ENCODE peak calls at places on chromosome 11, in five cellular contexts. P is HCT116, U is K562, C is SK-N-SH, B is GM12878. M is an unnamed sample.

GRCh38 chr11:69005631-69006368 is 7.2 kb downstream of the MRGPRF start:
- DNase-seq in P (no peak), U (no peak), C (no peak), B (no peak), M (no peak)

GRCh38 chr11:116808262-116809175 is 14.6 kb downstream of the APOA4 start:
- DNase-seq in P (no peak), U (no peak), C (no peak), B (no peak), M (peak; percentile 98)

GRCh38 chr11:76269247-76269646 is 62.9 kb upstream of the WNT11 start:
- DNase-seq in P (no peak), U (no peak), C (no peak), B (no peak), M (no peak)

GRCh38 chr11:107705027-107705426 is 6.8 kb downstream of the SLN start:
- DNase-seq in P (no peak), U (no peak), C (no peak), B (no peak), M (no peak)

GRCh38 chr11:74474316-74474715 is 7.0 kb upstream of the KCNE3 start:
- DNase-seq in P (no peak), U (no peak), C (no peak), B (no peak), M (no peak)

GRCh38 chr11:118055966-118056365 is 20.9 kb upstream of the TMPRSS4 start:
- DNase-seq in P (no peak), U (no peak), C (no peak), B (no peak), M (no peak)

GRCh38 chr11:13287026-13287425 is 9.4 kb downstream of the BMAL1 start:
- DNase-seq in P (no peak), U (no peak), C (no peak), B (no peak), M (no peak)

GRCh38 chr11:75113049-75113448 is 16.4 kb upstream of the OR2AT4 start:
- DNase-seq in P (no peak), U (no peak), C (no peak), B (no peak), M (no peak)

GRCh38 chr11:116231540-116231939 is 541.2 kb downstream of the BUD13 start:
- DNase-seq in P (no peak), U (no peak), C (no peak), B (no peak), M (no peak)

GRCh38 chr11:129146196-129146595 is 45.9 kb downstream of the ARHGAP32 start:
- DNase-seq in P (no peak), U (no peak), C (no peak), B (no peak), M (no peak)

GRCh38 chr11:27699926-27700350 is 317 bp downstream of the BDNF start:
- DNase-seq in P (no peak), U (no peak), C (no peak), B (no peak), M (no peak)

GRCh38 chr11:60840711-60841430 is 1.0 kb upstream of the CCDC86 start:
- DNase-seq in P (no peak), U (no peak), C (no peak), B (no peak), M (no peak)

GRCh38 chr11:34181254-34181653 is 75.8 kb downstream of the NAT10 start:
- DNase-seq in P (no peak), U (no peak), C (no peak), B (no peak), M (no peak)

GRCh38 chr11:66625041-66625751 is 8.8 kb downstream of the RBM14 start:
- DNase-seq in P (no peak), U (no peak), C (no peak), B (no peak), M (no peak)

GRCh38 chr11:84788220-84788619 is 838.9 kb downstream of the DLG2 start:
- DNase-seq in P (no peak), U (no peak), C (no peak), B (no peak), M (no peak)

DNA sequence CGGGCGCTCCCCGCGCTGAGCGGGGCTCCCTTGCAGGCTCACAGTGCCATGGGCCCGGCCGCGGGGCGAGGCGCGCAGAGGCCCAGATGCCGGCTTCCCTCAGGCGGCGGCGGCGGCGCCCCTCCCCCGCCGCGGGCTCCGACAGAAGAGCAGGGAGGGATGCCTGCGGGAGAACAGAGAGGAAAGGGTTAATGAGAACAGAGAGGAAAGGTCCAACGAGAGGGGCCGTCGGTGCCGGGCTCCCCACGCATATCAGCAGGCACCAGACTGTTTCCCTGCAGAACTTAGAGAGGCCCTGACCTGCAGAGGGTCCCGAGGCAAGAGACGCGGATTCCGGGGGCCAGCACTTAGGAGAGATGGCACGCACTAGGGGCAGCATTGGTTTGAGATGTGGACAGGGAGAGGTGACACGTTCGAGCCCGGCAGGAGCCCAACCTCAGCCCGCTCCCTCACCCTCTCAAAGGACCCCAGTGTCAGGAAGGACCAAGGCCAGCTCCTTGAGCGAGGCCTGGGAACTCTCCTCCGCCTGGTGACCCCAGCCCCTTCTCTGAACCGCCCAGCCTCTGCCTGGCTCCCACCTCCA is 9.1 kb downstream of the NRXN2 start:
- DNase-seq in P (no peak), U (peak; percentile 27), C (no peak), B (no peak), M (no peak)
- TF ChIP-seq ZBTB33 in P (no peak), U (no peak), C (no peak), B (no peak), M (no peak)

GRCh38 chr11:46044601-46045000 is 76.7 kb downstream of the PHF21A start:
- DNase-seq in P (no peak), U (no peak), C (no peak), B (no peak), M (no peak)
- TF ChIP-seq ZBTB33 in P (no peak), U (no peak), C (no peak), B (no peak), M (no peak)

DNA sequence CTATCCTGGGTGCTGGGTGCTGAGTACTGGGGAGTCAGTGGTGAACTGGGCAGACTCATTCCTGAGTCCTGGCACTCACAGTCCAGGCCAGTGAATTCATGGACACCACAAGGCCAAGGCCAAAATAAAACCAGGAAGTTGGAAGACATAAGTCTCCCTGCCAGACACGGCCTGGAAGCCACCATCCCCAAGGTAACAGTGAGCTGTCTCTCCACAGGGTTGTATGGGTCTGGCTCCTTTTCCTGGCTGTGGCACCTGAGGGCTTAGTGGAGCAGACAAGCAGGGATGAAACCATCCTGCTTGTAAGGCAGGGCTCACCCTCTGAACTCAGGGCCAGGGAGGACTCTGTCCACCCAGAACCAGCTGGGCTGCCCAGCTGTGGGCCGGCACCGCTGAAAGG is 54.7 kb upstream of the ALX4 start:
- DNase-seq in P (no peak), U (no peak), C (no peak), B (no peak), M (no peak)
- TF ChIP-seq ZBTB33 in P (no peak), U (no peak), C (no peak), B (no peak), M (no peak)

DNA sequence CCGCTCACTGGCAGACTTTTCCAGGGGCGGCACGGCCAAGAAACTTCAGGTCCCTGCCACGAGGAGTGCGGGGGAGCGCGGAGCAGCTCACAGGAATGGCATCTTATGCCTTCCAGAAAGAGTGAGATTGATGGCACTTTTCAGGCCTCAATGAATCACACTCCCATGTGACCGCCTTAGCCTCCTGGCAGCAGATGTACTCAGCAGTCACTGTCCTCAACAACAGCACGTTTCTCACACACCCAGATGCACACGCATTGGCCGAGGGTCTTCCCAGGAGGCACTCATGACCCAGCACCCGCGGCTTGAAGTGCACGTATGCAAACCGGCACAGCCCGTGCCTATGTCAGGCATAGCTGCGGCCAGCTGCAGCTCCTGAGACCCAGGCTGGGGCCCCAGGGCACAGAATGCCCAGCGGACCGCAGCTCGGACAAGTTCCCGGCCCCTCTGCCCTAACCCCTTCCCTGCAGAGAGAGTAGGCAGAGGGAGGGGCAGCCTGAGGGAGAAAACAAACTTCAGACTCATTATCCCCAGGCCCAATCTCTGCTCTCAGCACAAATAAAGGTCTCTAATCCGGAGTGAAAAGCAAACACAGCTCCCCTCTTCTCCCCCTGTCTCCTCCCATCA is 48.3 kb downstream of the RPUSD4 start:
- DNase-seq in P (no peak), U (no peak), C (no peak), B (no peak), M (peak; percentile 68)
- TF ChIP-seq ZBTB33 in P (no peak), U (no peak), C (peak; percentile 20), B (no peak), M (no peak)

DNA sequence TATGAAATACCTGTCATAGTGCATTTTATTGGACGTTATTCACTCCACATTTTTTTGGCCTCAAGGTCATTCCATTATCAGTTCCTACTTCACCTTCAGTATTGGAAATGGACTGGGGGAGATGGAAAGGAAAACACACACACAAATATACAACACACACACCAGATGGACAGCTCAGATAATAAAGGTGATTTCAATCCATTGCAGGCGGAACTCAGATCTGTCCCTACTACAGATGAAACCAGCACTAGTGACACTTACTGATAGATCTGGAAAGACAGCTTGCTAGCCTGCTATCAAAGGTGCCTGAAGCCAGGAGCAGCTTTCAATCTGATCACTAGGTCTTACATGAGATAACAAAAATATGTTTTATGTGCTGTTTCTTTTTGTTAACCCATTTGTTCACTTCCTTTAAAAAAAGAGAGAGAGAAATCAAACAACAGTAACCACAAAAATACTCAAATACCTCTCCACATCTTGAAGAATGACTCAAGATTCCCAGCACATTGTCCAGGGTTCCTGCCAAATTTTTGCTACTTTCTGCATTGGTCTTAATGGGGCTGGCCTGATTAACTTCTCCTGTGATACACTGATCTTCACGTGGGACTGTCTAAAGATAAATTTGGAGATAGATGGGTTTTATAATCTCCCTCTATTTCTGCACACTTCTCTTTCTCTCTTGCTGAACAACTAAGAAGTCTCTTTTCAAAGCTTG is 844.4 kb upstream of the TENM4 start:
- DNase-seq in P (no peak), U (no peak), C (no peak), B (no peak), M (no peak)
- TF ChIP-seq ZBTB33 in P (no peak), U (no peak), C (no peak), B (no peak), M (no peak)

GRCh38 chr11:119149371-119150275 is 771 bp downstream of the ABCG4 start:
- DNase-seq in P (no peak), U (no peak), C (peak; percentile 82), B (no peak), M (no peak)
- TF ChIP-seq ZBTB33 in P (no peak), U (peak; percentile 25), C (no peak), B (no peak), M (no peak)

GRCh38 chr11:35302388-35302787 is 117.0 kb downstream of the SLC1A2 start:
- DNase-seq in P (no peak), U (no peak), C (no peak), B (no peak), M (no peak)

GRCh38 chr11:35303596-35304392 is 115.6 kb downstream of the SLC1A2 start:
- DNase-seq in P (no peak), U (no peak), C (no peak), B (no peak), M (peak; percentile 52)

GRCh38 chr11:35304900-35305299 is 114.5 kb downstream of the SLC1A2 start:
- DNase-seq in P (no peak), U (no peak), C (no peak), B (no peak), M (no peak)

GRCh38 chr11:35305670-35306382 is 113.5 kb downstream of the SLC1A2 start:
- DNase-seq in P (peak; percentile 13), U (peak; percentile 51), C (peak; percentile 63), B (no peak), M (peak; percentile 12)

DNA sequence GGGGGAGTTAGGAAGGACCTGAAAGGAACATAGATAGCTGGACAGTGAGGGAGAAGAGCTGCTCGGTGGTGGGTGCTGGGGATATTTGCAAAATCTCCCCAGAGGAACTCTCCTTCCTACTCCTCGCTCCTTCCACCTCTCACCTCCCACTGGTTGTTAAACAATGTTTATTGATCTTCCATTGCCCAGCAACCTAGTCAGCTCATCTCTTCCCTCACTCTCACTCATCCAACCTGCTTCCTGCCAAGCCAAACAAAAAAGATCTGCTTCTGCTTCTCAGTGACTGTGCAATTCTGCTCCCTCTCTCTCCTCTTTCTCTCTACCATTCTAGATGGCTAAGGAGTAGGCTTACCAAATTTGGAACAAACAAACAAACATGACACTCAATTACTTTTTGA is 115.0 kb downstream of the SLC1A2 start:
- DNase-seq in P (no peak), U (no peak), C (no peak), B (no peak), M (peak; percentile 25)
- TF ChIP-seq ZBTB33 in P (no peak), U (no peak), C (no peak), B (no peak), M (no peak)